ENCODE peak calls at places on chromosomes 1 and 21, in six cellular contexts. One of them, this sample, is unnamed.

GRCh38 chr1:159779403-159779851 is 1.3 kb upstream of the DUSP23 start:
- DNase-seq in endothelial cell: no peak
- DNase-seq in GM20000: no peak
- DNase-seq in fibroblast of lung: peak; percentile 92
- DNase-seq in NCI-H774: no peak
- DNase-seq in SJSA1: no peak
- DNase-seq in this sample: no peak

GRCh38 chr1:206687915-206688442 is 3.3 kb downstream of the MAPKAPK2 start:
- DNase-seq in endothelial cell: no peak
- DNase-seq in GM20000: no peak
- DNase-seq in fibroblast of lung: peak; percentile 71
- DNase-seq in NCI-H774: no peak
- DNase-seq in SJSA1: no peak
- DNase-seq in this sample: no peak

GRCh38 chr1:186492531-186493291 is 31.8 kb upstream of the PDC start:
- DNase-seq in endothelial cell: no peak
- DNase-seq in GM20000: no peak
- DNase-seq in fibroblast of lung: peak; percentile 60
- DNase-seq in NCI-H774: no peak
- DNase-seq in SJSA1: no peak
- DNase-seq in this sample: no peak

GRCh38 chr21:36917487-36918158 is 48.8 kb downstream of the HLCS start:
- DNase-seq in endothelial cell: peak; percentile 19
- DNase-seq in GM20000: no peak
- DNase-seq in fibroblast of lung: peak; percentile 60
- DNase-seq in NCI-H774: no peak
- DNase-seq in SJSA1: peak; percentile 60
- DNase-seq in this sample: peak; percentile 65

GRCh38 chr1:23101101-23101827 is 67.4 kb downstream of the LUZP1 start:
- DNase-seq in endothelial cell: no peak
- DNase-seq in GM20000: no peak
- DNase-seq in fibroblast of lung: peak; percentile 50
- DNase-seq in NCI-H774: no peak
- DNase-seq in SJSA1: peak; percentile 48
- DNase-seq in this sample: peak; percentile 26

GRCh38 chr1:183506561-183506960 is 34.3 kb downstream of the SMG7 start:
- DNase-seq in endothelial cell: no peak
- DNase-seq in GM20000: no peak
- DNase-seq in fibroblast of lung: peak; percentile 63
- DNase-seq in NCI-H774: no peak
- DNase-seq in SJSA1: no peak
- DNase-seq in this sample: no peak

GRCh38 chr1:217343907-217344306 is 287.0 kb downstream of the GPATCH2 start:
- DNase-seq in endothelial cell: no peak
- DNase-seq in GM20000: no peak
- DNase-seq in fibroblast of lung: no peak
- DNase-seq in NCI-H774: peak; percentile 53
- DNase-seq in SJSA1: no peak
- DNase-seq in this sample: no peak

GRCh38 chr1:217032715-217033367 is 309.6 kb upstream of the ESRRG start:
- DNase-seq in endothelial cell: no peak
- DNase-seq in GM20000: no peak
- DNase-seq in fibroblast of lung: no peak
- DNase-seq in NCI-H774: no peak
- DNase-seq in SJSA1: no peak
- DNase-seq in this sample: no peak

GRCh38 chr1:19081218-19081893 is 124.9 kb upstream of the IFFO2 start:
- DNase-seq in endothelial cell: no peak
- DNase-seq in GM20000: no peak
- DNase-seq in fibroblast of lung: peak; percentile 52
- DNase-seq in NCI-H774: no peak
- DNase-seq in SJSA1: no peak
- DNase-seq in this sample: no peak

GRCh38 chr1:15217654-15218053 is 29.4 kb upstream of the FHAD1 start:
- DNase-seq in endothelial cell: no peak
- DNase-seq in GM20000: no peak
- DNase-seq in fibroblast of lung: no peak
- DNase-seq in NCI-H774: no peak
- DNase-seq in SJSA1: no peak
- DNase-seq in this sample: no peak

GRCh38 chr21:20999567-21000169 is 1.5 kb downstream of the NCAM2 start:
- DNase-seq in endothelial cell: peak; percentile 62
- DNase-seq in GM20000: peak; percentile 56
- DNase-seq in fibroblast of lung: peak; percentile 27
- DNase-seq in NCI-H774: peak; percentile 53
- DNase-seq in SJSA1: peak; percentile 9
- DNase-seq in this sample: peak; percentile 71

This sample was measured in AG08396.